ENCODE peak calls at places on chromosomes 16 and 17, in four cellular contexts. One of them, this sample, is unnamed.

GRCh38 chr17:36525888-36526287 is 8.8 kb downstream of the MYO19 start:
- DNase-seq in cerebellar cortex: no peak
- DNase-seq in NCI-H748 treated with DMSO at 0.1 percent for 48 hours: no peak
- DNase-seq in activated CD4-positive, alpha-beta T cell treated with anti-CD3 and anti-CD28 coated beads for 36 hours: no peak
- DNase-seq in this sample: no peak

GRCh38 chr16:75306102-75306762 is 54.8 kb upstream of the BCAR1 start:
- DNase-seq in cerebellar cortex: peak; percentile 19
- DNase-seq in NCI-H748 treated with DMSO at 0.1 percent for 48 hours: no peak
- DNase-seq in activated CD4-positive, alpha-beta T cell treated with anti-CD3 and anti-CD28 coated beads for 36 hours: no peak
- DNase-seq in this sample: no peak

GRCh38 chr16:59783191-59783590 is 1049.1 kb upstream of the GOT2 start:
- DNase-seq in cerebellar cortex: no peak
- DNase-seq in NCI-H748 treated with DMSO at 0.1 percent for 48 hours: no peak
- DNase-seq in activated CD4-positive, alpha-beta T cell treated with anti-CD3 and anti-CD28 coated beads for 36 hours: no peak
- DNase-seq in this sample: no peak

GRCh38 chr16:73058616-73059409 is 10.9 kb upstream of the ZFHX3 start:
- DNase-seq in cerebellar cortex: peak; percentile 55
- DNase-seq in NCI-H748 treated with DMSO at 0.1 percent for 48 hours: peak; percentile 58
- DNase-seq in activated CD4-positive, alpha-beta T cell treated with anti-CD3 and anti-CD28 coated beads for 36 hours: peak; percentile 36
- DNase-seq in this sample: peak; percentile 34

GRCh38 chr17:2347805-2348685 is 10.7 kb downstream of the SGSM2 start:
- DNase-seq in cerebellar cortex: peak; percentile 63
- DNase-seq in NCI-H748 treated with DMSO at 0.1 percent for 48 hours: peak; percentile 83
- DNase-seq in activated CD4-positive, alpha-beta T cell treated with anti-CD3 and anti-CD28 coated beads for 36 hours: no peak
- DNase-seq in this sample: no peak

GRCh38 chr17:33124871-33125551 is 133.4 kb downstream of the SPACA3 start:
- DNase-seq in cerebellar cortex: no peak
- DNase-seq in NCI-H748 treated with DMSO at 0.1 percent for 48 hours: no peak
- DNase-seq in activated CD4-positive, alpha-beta T cell treated with anti-CD3 and anti-CD28 coated beads for 36 hours: no peak
- DNase-seq in this sample: no peak

GRCh38 chr17:47265983-47266541 is 12.4 kb downstream of the ITGB3 start:
- DNase-seq in cerebellar cortex: no peak
- DNase-seq in NCI-H748 treated with DMSO at 0.1 percent for 48 hours: no peak
- DNase-seq in activated CD4-positive, alpha-beta T cell treated with anti-CD3 and anti-CD28 coated beads for 36 hours: no peak
- DNase-seq in this sample: no peak

GRCh38 chr16:84239186-84239790 is 524 bp downstream of the KCNG4 start:
- DNase-seq in cerebellar cortex: no peak
- DNase-seq in NCI-H748 treated with DMSO at 0.1 percent for 48 hours: no peak
- DNase-seq in activated CD4-positive, alpha-beta T cell treated with anti-CD3 and anti-CD28 coated beads for 36 hours: no peak
- DNase-seq in this sample: no peak

GRCh38 chr16:68005786-68006286 is 6.6 kb upstream of the DPEP2 start:
- DNase-seq in cerebellar cortex: no peak
- DNase-seq in NCI-H748 treated with DMSO at 0.1 percent for 48 hours: no peak
- DNase-seq in activated CD4-positive, alpha-beta T cell treated with anti-CD3 and anti-CD28 coated beads for 36 hours: peak; percentile 47
- DNase-seq in this sample: no peak

GRCh38 chr16:65770752-65771151 is 595.7 kb upstream of the CDH5 start:
- DNase-seq in cerebellar cortex: no peak
- DNase-seq in NCI-H748 treated with DMSO at 0.1 percent for 48 hours: no peak
- DNase-seq in activated CD4-positive, alpha-beta T cell treated with anti-CD3 and anti-CD28 coated beads for 36 hours: no peak
- DNase-seq in this sample: no peak

GRCh38 chr16:12119037-12119436 is 142.5 kb downstream of the SNX29 start:
- DNase-seq in cerebellar cortex: no peak
- DNase-seq in NCI-H748 treated with DMSO at 0.1 percent for 48 hours: no peak
- DNase-seq in activated CD4-positive, alpha-beta T cell treated with anti-CD3 and anti-CD28 coated beads for 36 hours: no peak
- DNase-seq in this sample: no peak

GRCh38 chr17:57948169-57948554 is 7.0 kb downstream of the CUEDC1 start:
- DNase-seq in cerebellar cortex: peak; percentile 54
- DNase-seq in NCI-H748 treated with DMSO at 0.1 percent for 48 hours: no peak
- DNase-seq in activated CD4-positive, alpha-beta T cell treated with anti-CD3 and anti-CD28 coated beads for 36 hours: no peak
- DNase-seq in this sample: no peak

GRCh38 chr16:88084881-88085280 is 133.6 kb downstream of the BANP start:
- DNase-seq in cerebellar cortex: no peak
- DNase-seq in NCI-H748 treated with DMSO at 0.1 percent for 48 hours: no peak
- DNase-seq in activated CD4-positive, alpha-beta T cell treated with anti-CD3 and anti-CD28 coated beads for 36 hours: no peak
- DNase-seq in this sample: no peak

GRCh38 chr16:49183911-49184310 is 97.7 kb downstream of the CBLN1 start:
- DNase-seq in cerebellar cortex: peak; percentile 16
- DNase-seq in NCI-H748 treated with DMSO at 0.1 percent for 48 hours: peak; percentile 56
- DNase-seq in activated CD4-positive, alpha-beta T cell treated with anti-CD3 and anti-CD28 coated beads for 36 hours: peak; percentile 17
- DNase-seq in this sample: peak; percentile 16

GRCh38 chr16:7218936-7219335 is 113.7 kb upstream of the RBFOX1 start:
- DNase-seq in cerebellar cortex: peak; percentile 22
- DNase-seq in NCI-H748 treated with DMSO at 0.1 percent for 48 hours: no peak
- DNase-seq in activated CD4-positive, alpha-beta T cell treated with anti-CD3 and anti-CD28 coated beads for 36 hours: no peak
- DNase-seq in this sample: no peak

GRCh38 chr17:44315760-44316731 is 7.6 kb downstream of the RUNDC3A start:
- DNase-seq in cerebellar cortex: no peak
- DNase-seq in NCI-H748 treated with DMSO at 0.1 percent for 48 hours: no peak
- DNase-seq in activated CD4-positive, alpha-beta T cell treated with anti-CD3 and anti-CD28 coated beads for 36 hours: no peak
- DNase-seq in this sample: no peak

GRCh38 chr17:56909742-56910508 is 3.9 kb downstream of the TRIM25 start:
- DNase-seq in cerebellar cortex: no peak
- DNase-seq in NCI-H748 treated with DMSO at 0.1 percent for 48 hours: no peak
- DNase-seq in activated CD4-positive, alpha-beta T cell treated with anti-CD3 and anti-CD28 coated beads for 36 hours: no peak
- DNase-seq in this sample: no peak

GRCh38 chr16:82034981-82035612 is at the start of gene HSD17B2:
- DNase-seq in cerebellar cortex: no peak
- DNase-seq in NCI-H748 treated with DMSO at 0.1 percent for 48 hours: no peak
- DNase-seq in activated CD4-positive, alpha-beta T cell treated with anti-CD3 and anti-CD28 coated beads for 36 hours: no peak
- DNase-seq in this sample: no peak

GRCh38 chr17:77571141-77571540 is 387.4 kb upstream of the TNRC6C start:
- DNase-seq in cerebellar cortex: no peak
- DNase-seq in NCI-H748 treated with DMSO at 0.1 percent for 48 hours: no peak
- DNase-seq in activated CD4-positive, alpha-beta T cell treated with anti-CD3 and anti-CD28 coated beads for 36 hours: no peak
- DNase-seq in this sample: no peak

GRCh38 chr16:24689128-24689527 is 40.3 kb upstream of the TNRC6A start:
- DNase-seq in cerebellar cortex: peak; percentile 90
- DNase-seq in NCI-H748 treated with DMSO at 0.1 percent for 48 hours: no peak
- DNase-seq in activated CD4-positive, alpha-beta T cell treated with anti-CD3 and anti-CD28 coated beads for 36 hours: peak; percentile 49
- DNase-seq in this sample: no peak

GRCh38 chr17:72516772-72517399 is 396.1 kb downstream of the SOX9 start:
- DNase-seq in cerebellar cortex: no peak
- DNase-seq in NCI-H748 treated with DMSO at 0.1 percent for 48 hours: no peak
- DNase-seq in activated CD4-positive, alpha-beta T cell treated with anti-CD3 and anti-CD28 coated beads for 36 hours: no peak
- DNase-seq in this sample: no peak

GRCh38 chr17:4187076-4187475 is 44.1 kb downstream of the CYB5D2 start:
- DNase-seq in cerebellar cortex: no peak
- DNase-seq in NCI-H748 treated with DMSO at 0.1 percent for 48 hours: no peak
- DNase-seq in activated CD4-positive, alpha-beta T cell treated with anti-CD3 and anti-CD28 coated beads for 36 hours: no peak
- DNase-seq in this sample: no peak

GRCh38 chr17:82424001-82424862 is 5.8 kb upstream of the OGFOD3 start:
- DNase-seq in cerebellar cortex: peak; percentile 56
- DNase-seq in NCI-H748 treated with DMSO at 0.1 percent for 48 hours: no peak
- DNase-seq in activated CD4-positive, alpha-beta T cell treated with anti-CD3 and anti-CD28 coated beads for 36 hours: peak; percentile 83
- DNase-seq in this sample: no peak

GRCh38 chr16:70730016-70730415 is 44.2 kb upstream of the MTSS2 start:
- DNase-seq in cerebellar cortex: peak; percentile 70
- DNase-seq in NCI-H748 treated with DMSO at 0.1 percent for 48 hours: no peak
- DNase-seq in activated CD4-positive, alpha-beta T cell treated with anti-CD3 and anti-CD28 coated beads for 36 hours: no peak
- DNase-seq in this sample: no peak

GRCh38 chr16:19746561-19746960 is 28.5 kb downstream of the IQCK start:
- DNase-seq in cerebellar cortex: no peak
- DNase-seq in NCI-H748 treated with DMSO at 0.1 percent for 48 hours: no peak
- DNase-seq in activated CD4-positive, alpha-beta T cell treated with anti-CD3 and anti-CD28 coated beads for 36 hours: no peak
- DNase-seq in this sample: no peak

GRCh38 chr16:75294773-75295172 is 43.3 kb upstream of the BCAR1 start:
- DNase-seq in cerebellar cortex: no peak
- DNase-seq in NCI-H748 treated with DMSO at 0.1 percent for 48 hours: no peak
- DNase-seq in activated CD4-positive, alpha-beta T cell treated with anti-CD3 and anti-CD28 coated beads for 36 hours: no peak
- DNase-seq in this sample: no peak

GRCh38 chr16:9126609-9127008 is 35.2 kb downstream of the HAPSTR1 start:
- DNase-seq in cerebellar cortex: no peak
- DNase-seq in NCI-H748 treated with DMSO at 0.1 percent for 48 hours: no peak
- DNase-seq in activated CD4-positive, alpha-beta T cell treated with anti-CD3 and anti-CD28 coated beads for 36 hours: no peak
- DNase-seq in this sample: no peak

GRCh38 chr17:76414334-76415295 is 30.2 kb downstream of the SPHK1 start:
- DNase-seq in cerebellar cortex: peak; percentile 86
- DNase-seq in NCI-H748 treated with DMSO at 0.1 percent for 48 hours: no peak
- DNase-seq in activated CD4-positive, alpha-beta T cell treated with anti-CD3 and anti-CD28 coated beads for 36 hours: no peak
- DNase-seq in this sample: no peak

GRCh38 chr17:58993322-58993721 is 113.4 kb downstream of the TRIM37 start:
- DNase-seq in cerebellar cortex: no peak
- DNase-seq in NCI-H748 treated with DMSO at 0.1 percent for 48 hours: no peak
- DNase-seq in activated CD4-positive, alpha-beta T cell treated with anti-CD3 and anti-CD28 coated beads for 36 hours: no peak
- DNase-seq in this sample: no peak

GRCh38 chr17:43372273-43372911 is 26.4 kb upstream of the ARL4D start:
- DNase-seq in cerebellar cortex: no peak
- DNase-seq in NCI-H748 treated with DMSO at 0.1 percent for 48 hours: no peak
- DNase-seq in activated CD4-positive, alpha-beta T cell treated with anti-CD3 and anti-CD28 coated beads for 36 hours: peak; percentile 27
- DNase-seq in this sample: no peak

GRCh38 chr16:84738255-84739038 is 38.6 kb downstream of the USP10 start:
- DNase-seq in cerebellar cortex: peak; percentile 80
- DNase-seq in NCI-H748 treated with DMSO at 0.1 percent for 48 hours: peak; percentile 45
- DNase-seq in activated CD4-positive, alpha-beta T cell treated with anti-CD3 and anti-CD28 coated beads for 36 hours: peak; percentile 85
- DNase-seq in this sample: peak; percentile 47

GRCh38 chr17:72822358-72823023 is 270.0 kb downstream of the SLC39A11 start:
- DNase-seq in cerebellar cortex: no peak
- DNase-seq in NCI-H748 treated with DMSO at 0.1 percent for 48 hours: no peak
- DNase-seq in activated CD4-positive, alpha-beta T cell treated with anti-CD3 and anti-CD28 coated beads for 36 hours: no peak
- DNase-seq in this sample: no peak

This sample was measured in progenitor cell of endocrine pancreas.